ENCODE peak calls at places on chromosome 2, in five cellular contexts. M is kidney epithelial cell, A is endothelial cell of umbilical vein, S is body of pancreas, W is left ventricle myocardium inferior. H is an unnamed sample.

GRCh38 chr2:212385241-212385640 is 153.4 kb downstream of the ERBB4 start:
- DNase-seq in M (no peak), W (no peak), S (no peak), A (no peak), H (no peak)

GRCh38 chr2:25062461-25062860 is 20.6 kb downstream of the EFR3B start:
- DNase-seq in W (no peak), M (no peak), S (no peak), A (no peak), H (no peak)

GRCh38 chr2:85796549-85797262 is 42.9 kb downstream of the ATOH8 start:
- DNase-seq in W (peak; percentile 65), S (peak; percentile 5), M (no peak), A (peak; percentile 21), H (no peak)

GRCh38 chr2:166373951-166374350 is 1.8 kb downstream of the SCN9A start:
- DNase-seq in S (no peak), W (no peak), A (no peak), M (peak; percentile 34), H (no peak)

GRCh38 chr2:237118731-237119130 is 33.0 kb downstream of the COPS8 start:
- DNase-seq in M (no peak), S (no peak), A (no peak), W (no peak), H (no peak)

GRCh38 chr2:134108124-134108523 is 145.7 kb upstream of the MGAT5 start:
- DNase-seq in S (no peak), A (no peak), W (no peak), M (no peak), H (no peak)

GRCh38 chr2:18247282-18248110 is 313.0 kb downstream of the RDH14 start:
- DNase-seq in M (no peak), A (peak; percentile 19), S (no peak), W (no peak), H (no peak)

GRCh38 chr2:107986278-107987217 is at the start of gene SLC5A7:
- DNase-seq in A (no peak), W (no peak), M (no peak), S (no peak), H (no peak)

GRCh38 chr2:173023718-173024117 is 51.9 kb upstream of the MAP3K20 start:
- DNase-seq in S (no peak), A (no peak), M (no peak), W (no peak), H (no peak)

GRCh38 chr2:26942543-26943295 is 27.7 kb upstream of the MAPRE3 start:
- DNase-seq in S (peak; percentile 70), A (peak; percentile 46), W (peak; percentile 57), M (no peak), H (no peak)

GRCh38 chr2:73582364-73582763 is 59.9 kb downstream of the NAT8 start:
- DNase-seq in W (no peak), A (no peak), M (no peak), S (no peak), H (no peak)

GRCh38 chr2:172279843-172280242 is 147.5 kb upstream of the ITGA6 start:
- DNase-seq in S (no peak), A (no peak), W (no peak), M (no peak), H (no peak)

GRCh38 chr2:210177769-210178168 is 6.6 kb upstream of the KANSL1L start:
- DNase-seq in W (no peak), A (no peak), S (no peak), M (no peak), H (no peak)

GRCh38 chr2:120686511-120687168 is 49.0 kb upstream of the GLI2 start:
- DNase-seq in M (no peak), W (no peak), S (no peak), A (no peak), H (no peak)

GRCh38 chr2:94762600-94762999 is 108.6 kb upstream of the TEKT4 start:
- DNase-seq in S (no peak), A (no peak), M (no peak), W (no peak), H (no peak)

GRCh38 chr2:60333264-60333663 is 220.2 kb downstream of the BCL11A start:
- DNase-seq in S (no peak), W (no peak), A (no peak), M (no peak), H (no peak)

GRCh38 chr2:158191569-158191968 is 89.9 kb downstream of the UPP2 start:
- DNase-seq in A (no peak), M (no peak), W (no peak), S (no peak), H (no peak)

GRCh38 chr2:204437334-204437733 is 107.9 kb upstream of the PARD3B start:
- DNase-seq in W (no peak), A (peak; percentile 11), S (no peak), M (no peak), H (no peak)

GRCh38 chr2:18910843-18911242 is 321.5 kb upstream of the NT5C1B start:
- DNase-seq in S (no peak), W (no peak), M (peak; percentile 43), A (no peak), H (peak; percentile 75)

GRCh38 chr2:212975333-212975732 is 176.1 kb downstream of the IKZF2 start:
- DNase-seq in A (no peak), S (no peak), W (no peak), M (no peak), H (no peak)

GRCh38 chr2:222604749-222605515 is 51.0 kb downstream of the FARSB start:
- DNase-seq in A (no peak), W (no peak), S (no peak), M (no peak), H (no peak)

GRCh38 chr2:73827018-73827417 is 1.7 kb upstream of the STAMBP start:
- DNase-seq in A (peak; percentile 30), S (no peak), M (no peak), W (no peak), H (no peak)

GRCh38 chr2:161796192-161796591 is 172.0 kb downstream of the SLC4A10 start:
- DNase-seq in S (peak; percentile 20), M (no peak), W (no peak), A (no peak), H (peak; percentile 14)

GRCh38 chr2:167134381-167135072 is 246.2 kb downstream of the XIRP2 start:
- DNase-seq in A (peak; percentile 54), W (no peak), S (no peak), M (peak; percentile 48), H (no peak)

GRCh38 chr2:8462280-8462679 is 219.6 kb upstream of the ID2 start:
- DNase-seq in A (no peak), W (no peak), M (no peak), S (no peak), H (no peak)
- TF ChIP-seq CTCF in A (no peak), W (no peak), M (no peak), S (no peak), H (no peak)

DNA sequence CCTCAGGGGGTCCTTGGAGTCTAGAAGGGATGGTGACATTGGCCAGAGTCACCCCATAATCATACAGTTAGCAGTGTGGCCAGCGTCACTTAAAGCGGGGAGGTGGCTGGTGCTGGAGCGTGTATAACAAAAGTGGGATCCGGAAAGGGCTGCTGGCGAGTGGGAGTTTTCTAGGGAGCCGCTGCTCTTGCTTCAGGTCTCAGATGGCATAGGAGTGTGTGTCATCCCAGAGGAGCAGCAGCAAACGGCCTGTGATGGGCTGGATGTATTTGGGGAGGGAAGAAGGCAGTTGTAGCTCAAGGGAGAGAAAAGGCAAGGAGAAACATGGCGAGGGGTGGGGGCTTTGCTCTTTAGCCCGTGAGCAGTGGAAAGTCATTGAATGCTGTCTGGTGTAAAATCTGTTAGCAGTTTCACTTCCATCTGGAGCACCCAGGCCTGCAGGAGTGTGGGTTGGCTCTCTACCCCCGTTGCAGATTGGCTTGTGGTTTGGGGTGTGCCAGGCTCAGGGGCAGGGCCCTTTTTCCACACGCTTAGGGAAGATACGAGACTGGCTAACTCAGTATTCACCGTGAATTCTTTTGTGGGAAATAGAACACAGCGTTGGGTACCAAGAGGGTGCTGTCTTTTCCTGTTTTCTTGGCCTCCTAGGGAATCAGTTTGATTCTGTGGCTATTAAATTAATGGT is 120.5 kb downstream of the AGAP1 start:
- DNase-seq in S (no peak), A (no peak), M (no peak), W (no peak), H (no peak)
- H3K4me3 ChIP-seq in S (no peak overlapping the region), A (no peak overlapping the region), M (no peak overlapping the region), W (no peak overlapping the region), H (no peak overlapping the region)

GRCh38 chr2:122148128-122148792 is 392.8 kb downstream of the TSN start:
- DNase-seq in W (no peak), A (no peak), S (no peak), M (no peak), H (no peak)
- TF ChIP-seq CTCF in W (no peak), A (no peak), S (no peak), M (no peak), H (no peak)

GRCh38 chr2:44392338-44392943 is 30.7 kb downstream of the CAMKMT start:
- DNase-seq in W (no peak), A (peak; percentile 46), M (no peak), S (peak; percentile 60), H (peak; percentile 1)

GRCh38 chr2:44397447-44397846 is 35.7 kb downstream of the CAMKMT start:
- DNase-seq in M (no peak), W (no peak), S (no peak), A (no peak), H (no peak)

DNA sequence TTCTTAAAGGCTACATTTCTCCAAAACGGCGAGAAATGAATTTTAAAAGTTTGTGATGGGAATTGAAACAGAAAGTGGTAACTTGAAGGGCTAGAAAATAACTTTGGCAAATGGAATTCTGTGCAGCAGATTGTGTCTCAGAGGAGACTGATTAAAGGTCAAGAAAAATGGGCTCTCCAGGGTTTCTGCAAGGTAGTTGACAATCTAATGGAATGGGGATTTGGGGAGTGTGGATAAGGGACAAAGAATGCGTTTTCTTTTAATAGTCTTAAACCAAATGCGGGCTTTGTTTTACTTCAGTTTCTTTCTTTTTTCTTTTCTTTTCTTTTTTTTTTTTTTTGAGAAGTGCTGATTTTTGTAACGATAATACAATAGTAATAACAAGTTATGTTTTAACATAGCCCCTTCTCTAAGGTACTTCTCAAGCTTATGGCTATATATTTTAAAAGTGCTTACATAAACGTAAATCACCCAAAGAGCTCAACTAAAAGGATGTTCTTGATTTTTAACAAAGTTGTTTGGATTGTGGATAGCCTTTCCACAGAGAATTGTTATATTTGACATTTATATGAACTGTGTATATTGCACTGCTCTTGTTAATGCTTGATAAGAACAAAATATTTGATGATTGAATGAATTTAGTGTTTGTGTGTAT is 36.6 kb downstream of the CAMKMT start:
- DNase-seq in W (no peak), M (no peak), S (no peak), A (no peak), H (no peak)
- H3K4me3 ChIP-seq in W (no peak overlapping the region), M (no peak overlapping the region), S (no peak overlapping the region), A (no peak overlapping the region), H (no peak overlapping the region)

DNA sequence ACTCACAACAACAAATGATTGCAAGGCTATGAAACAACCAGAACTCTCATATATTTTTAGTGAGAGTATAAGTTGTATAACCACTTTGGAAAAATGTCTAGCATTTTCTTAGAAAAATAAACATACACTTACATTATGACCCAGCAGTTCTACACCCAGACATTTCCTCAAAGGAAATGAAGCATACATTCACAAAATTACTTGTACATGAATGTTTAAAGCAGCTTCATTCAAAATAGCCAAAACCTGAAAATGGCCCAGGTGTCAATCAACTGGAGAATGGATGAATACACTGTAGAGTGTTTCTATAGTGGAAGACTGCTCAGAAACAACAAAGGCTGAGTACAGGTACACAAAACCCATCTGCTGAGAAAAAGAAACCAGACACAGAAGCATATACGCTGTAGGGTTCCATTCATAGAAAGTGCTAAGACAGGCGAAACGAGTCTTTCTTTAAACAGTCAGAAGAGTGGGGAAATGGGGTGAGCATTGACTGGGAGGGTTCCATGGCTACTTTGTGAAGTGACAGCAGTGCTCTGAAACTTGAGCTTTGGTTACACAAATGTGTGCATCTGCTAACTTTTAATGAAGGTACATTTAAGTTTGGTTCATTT is 799.0 kb downstream of the DCDC2C start:
- DNase-seq in A (peak; percentile 86), M (no peak), S (no peak), W (no peak), H (no peak)
- TF ChIP-seq CTCF in A (no peak), M (no peak), S (no peak), W (no peak), H (no peak)